ENCODE peak calls at places on chromosome X, in seven cellular contexts. J, C, K, R, G, Z and Q are unnamed samples.

GRCh38 chrX:103446665-103447302 is 70.4 kb downstream of the BEX3 start:
- DNase-seq in K (no peak), Z (no peak), J (no peak), G (peak; percentile 53), R (no peak), C (no peak), Q (no peak)

GRCh38 chrX:51867626-51868025 is 25.8 kb upstream of the MAGED1 start:
- DNase-seq in R (no peak), G (no peak), C (no peak), K (no peak), Z (no peak), J (no peak), Q (no peak)

GRCh38 chrX:11786862-11787261 is 28.8 kb downstream of the MSL3 start:
- DNase-seq in J (no peak), Z (no peak), K (no peak), C (peak; percentile 17), G (no peak), R (no peak), Q (peak; percentile 25)

GRCh38 chrX:71251456-71251973 is 2.4 kb downstream of the ZMYM3 start:
- DNase-seq in C (no peak), K (no peak), R (no peak), G (no peak), J (no peak), Z (peak; percentile 44), Q (no peak)

GRCh38 chrX:154300815-154301214 is 5.2 kb downstream of the TKTL1 start:
- DNase-seq in C (no peak), G (no peak), K (no peak), J (no peak), Z (no peak), R (no peak), Q (no peak)

GRCh38 chrX:46204721-46205422 is 340.3 kb downstream of the ZNF674 start:
- DNase-seq in J (no peak), Z (no peak), K (no peak), G (no peak), R (no peak), C (no peak), Q (no peak)

GRCh38 chrX:43964936-43965335 is 8.3 kb downstream of the NDP start:
- DNase-seq in C (no peak), R (no peak), J (no peak), G (peak; percentile 16), K (no peak), Z (no peak), Q (no peak)

GRCh38 chrX:20267924-20268701 is 1.4 kb upstream of the RPS6KA3 start:
- DNase-seq in J (no peak), R (peak; percentile 46), G (peak; percentile 31), K (no peak), Z (peak; percentile 29), C (peak; percentile 17), Q (no peak)

GRCh38 chrX:2712428-2712827 is 21.3 kb downstream of the CD99 start:
- DNase-seq in C (no peak), R (no peak), Z (no peak), K (no peak), J (no peak), G (no peak), Q (no peak)

GRCh38 chrX:49930046-49930445 is 7.7 kb downstream of the CLCN5 start:
- DNase-seq in R (peak; percentile 14), C (no peak), Z (no peak), K (peak; percentile 61), G (no peak), J (no peak), Q (no peak)

GRCh38 chrX:104113237-104113965 is 1.1 kb downstream of the ZCCHC18 start:
- DNase-seq in Z (peak; percentile 62), J (no peak), G (peak; percentile 55), R (peak; percentile 81), C (peak; percentile 46), K (peak; percentile 22), Q (peak; percentile 47)

GRCh38 chrX:119512145-119512800 is 44.0 kb downstream of the SLC25A5 start:
- DNase-seq in K (peak; percentile 30), Z (peak; percentile 30), C (peak; percentile 64), J (peak; percentile 47), G (peak; percentile 54), R (peak; percentile 65), Q (peak; percentile 86)

GRCh38 chrX:40098264-40099045 is 697 bp upstream of the BCOR start:
- DNase-seq in R (peak; percentile 44), Z (no peak), J (no peak), C (peak; percentile 31), G (peak; percentile 56), K (peak; percentile 19), Q (peak; percentile 55)

GRCh38 chrX:111103246-111103645 is 7.3 kb downstream of the PAK3 start:
- DNase-seq in C (no peak), Z (no peak), J (no peak), G (no peak), R (no peak), K (no peak), Q (no peak)

GRCh38 chrX:83516597-83516996 is 8.5 kb downstream of the POU3F4 start:
- DNase-seq in K (no peak), R (no peak), Z (no peak), C (no peak), G (no peak), J (no peak), Q (no peak)

GRCh38 chrX:68508799-68509198 is 9.9 kb downstream of the YIPF6 start:
- DNase-seq in K (no peak), R (no peak), Z (no peak), G (no peak), J (no peak), C (no peak), Q (no peak)

GRCh38 chrX:120269379-120270035 is 18.9 kb downstream of the ZBTB33 start:
- DNase-seq in C (no peak), Z (no peak), K (no peak), G (no peak), R (no peak), J (no peak), Q (no peak)